ENCODE peak calls at places on chromosomes 13 and 19, in five cellular contexts. One of them, this sample, is unnamed.

GRCh38 chr13:36193151-36193855 is 21.1 kb downstream of the SOHLH2 start:
- DNase-seq in stimulated activated CD4-positive, alpha-beta T cell treated with anti-CD3 and anti-CD28 coated beads, Interleukin-4, amount 100 ng/mL, for 4 hours: no peak
- DNase-seq in NCI-H2081: peak
- DNase-seq in activated CD4-positive, alpha-beta T cell treated with anti-CD3 and anti-CD28 coated beads, Interleukin-2, amount 50 U/mL, for 48 hours: no peak
- DNase-seq in stimulated activated CD8-positive, alpha-beta memory T cell treated with anti-CD3 and anti-CD28 coated beads, Interleukin-2, amount 100 ng/mL, for 1 hour: no peak
- DNase-seq in this sample: no peak

GRCh38 chr19:3054972-3055740 is 7.1 kb downstream of the TLE5 start:
- DNase-seq in stimulated activated CD8-positive, alpha-beta memory T cell treated with anti-CD3 and anti-CD28 coated beads, Interleukin-2, amount 100 ng/mL, for 1 hour: no peak
- DNase-seq in activated CD4-positive, alpha-beta T cell treated with anti-CD3 and anti-CD28 coated beads, Interleukin-2, amount 50 U/mL, for 48 hours: no peak
- DNase-seq in NCI-H2081: no peak
- DNase-seq in stimulated activated CD4-positive, alpha-beta T cell treated with anti-CD3 and anti-CD28 coated beads, Interleukin-4, amount 100 ng/mL, for 4 hours: no peak
- DNase-seq in this sample: no peak

GRCh38 chr19:3968556-3969434 is 2.1 kb downstream of the DAPK3 start:
- DNase-seq in activated CD4-positive, alpha-beta T cell treated with anti-CD3 and anti-CD28 coated beads, Interleukin-2, amount 50 U/mL, for 48 hours: no peak
- DNase-seq in NCI-H2081: peak
- DNase-seq in stimulated activated CD8-positive, alpha-beta memory T cell treated with anti-CD3 and anti-CD28 coated beads, Interleukin-2, amount 100 ng/mL, for 1 hour: no peak
- DNase-seq in stimulated activated CD4-positive, alpha-beta T cell treated with anti-CD3 and anti-CD28 coated beads, Interleukin-4, amount 100 ng/mL, for 4 hours: no peak
- DNase-seq in this sample: no peak

GRCh38 chr13:87671031-87671823 is at the start of gene SLITRK5:
- DNase-seq in stimulated activated CD4-positive, alpha-beta T cell treated with anti-CD3 and anti-CD28 coated beads, Interleukin-4, amount 100 ng/mL, for 4 hours: peak
- DNase-seq in stimulated activated CD8-positive, alpha-beta memory T cell treated with anti-CD3 and anti-CD28 coated beads, Interleukin-2, amount 100 ng/mL, for 1 hour: peak
- DNase-seq in NCI-H2081: peak
- DNase-seq in activated CD4-positive, alpha-beta T cell treated with anti-CD3 and anti-CD28 coated beads, Interleukin-2, amount 50 U/mL, for 48 hours: peak
- DNase-seq in this sample: peak

GRCh38 chr19:46474211-46474610 is 2.8 kb upstream of the PNMA8A start:
- DNase-seq in NCI-H2081: no peak
- DNase-seq in activated CD4-positive, alpha-beta T cell treated with anti-CD3 and anti-CD28 coated beads, Interleukin-2, amount 50 U/mL, for 48 hours: no peak
- DNase-seq in stimulated activated CD8-positive, alpha-beta memory T cell treated with anti-CD3 and anti-CD28 coated beads, Interleukin-2, amount 100 ng/mL, for 1 hour: no peak
- DNase-seq in stimulated activated CD4-positive, alpha-beta T cell treated with anti-CD3 and anti-CD28 coated beads, Interleukin-4, amount 100 ng/mL, for 4 hours: no peak
- DNase-seq in this sample: no peak

GRCh38 chr19:47848871-47849473 is 10.1 kb upstream of the TPRX2 start:
- DNase-seq in stimulated activated CD8-positive, alpha-beta memory T cell treated with anti-CD3 and anti-CD28 coated beads, Interleukin-2, amount 100 ng/mL, for 1 hour: no peak
- DNase-seq in NCI-H2081: no peak
- DNase-seq in stimulated activated CD4-positive, alpha-beta T cell treated with anti-CD3 and anti-CD28 coated beads, Interleukin-4, amount 100 ng/mL, for 4 hours: peak
- DNase-seq in activated CD4-positive, alpha-beta T cell treated with anti-CD3 and anti-CD28 coated beads, Interleukin-2, amount 50 U/mL, for 48 hours: peak
- DNase-seq in this sample: peak

GRCh38 chr13:37175996-37176395 is 70.5 kb upstream of the CSNK1A1L start:
- DNase-seq in stimulated activated CD8-positive, alpha-beta memory T cell treated with anti-CD3 and anti-CD28 coated beads, Interleukin-2, amount 100 ng/mL, for 1 hour: no peak
- DNase-seq in activated CD4-positive, alpha-beta T cell treated with anti-CD3 and anti-CD28 coated beads, Interleukin-2, amount 50 U/mL, for 48 hours: no peak
- DNase-seq in stimulated activated CD4-positive, alpha-beta T cell treated with anti-CD3 and anti-CD28 coated beads, Interleukin-4, amount 100 ng/mL, for 4 hours: no peak
- DNase-seq in NCI-H2081: no peak
- DNase-seq in this sample: no peak

GRCh38 chr19:30666301-30666803 is 294.2 kb downstream of the ZNF536 start:
- DNase-seq in activated CD4-positive, alpha-beta T cell treated with anti-CD3 and anti-CD28 coated beads, Interleukin-2, amount 50 U/mL, for 48 hours: peak
- DNase-seq in stimulated activated CD8-positive, alpha-beta memory T cell treated with anti-CD3 and anti-CD28 coated beads, Interleukin-2, amount 100 ng/mL, for 1 hour: no peak
- DNase-seq in NCI-H2081: no peak
- DNase-seq in stimulated activated CD4-positive, alpha-beta T cell treated with anti-CD3 and anti-CD28 coated beads, Interleukin-4, amount 100 ng/mL, for 4 hours: peak
- DNase-seq in this sample: peak

GRCh38 chr19:49844138-49844740 is 6.7 kb upstream of the PTOV1 start:
- DNase-seq in stimulated activated CD8-positive, alpha-beta memory T cell treated with anti-CD3 and anti-CD28 coated beads, Interleukin-2, amount 100 ng/mL, for 1 hour: no peak
- DNase-seq in NCI-H2081: no peak
- DNase-seq in stimulated activated CD4-positive, alpha-beta T cell treated with anti-CD3 and anti-CD28 coated beads, Interleukin-4, amount 100 ng/mL, for 4 hours: no peak
- DNase-seq in activated CD4-positive, alpha-beta T cell treated with anti-CD3 and anti-CD28 coated beads, Interleukin-2, amount 50 U/mL, for 48 hours: no peak
- DNase-seq in this sample: no peak

GRCh38 chr19:18090545-18091216 is 3.9 kb upstream of the IL12RB1 start:
- DNase-seq in stimulated activated CD8-positive, alpha-beta memory T cell treated with anti-CD3 and anti-CD28 coated beads, Interleukin-2, amount 100 ng/mL, for 1 hour: no peak
- DNase-seq in activated CD4-positive, alpha-beta T cell treated with anti-CD3 and anti-CD28 coated beads, Interleukin-2, amount 50 U/mL, for 48 hours: no peak
- DNase-seq in NCI-H2081: no peak
- DNase-seq in stimulated activated CD4-positive, alpha-beta T cell treated with anti-CD3 and anti-CD28 coated beads, Interleukin-4, amount 100 ng/mL, for 4 hours: no peak
- DNase-seq in this sample: peak

GRCh38 chr13:48954086-48954485 is 21.6 kb upstream of the FNDC3A start:
- DNase-seq in activated CD4-positive, alpha-beta T cell treated with anti-CD3 and anti-CD28 coated beads, Interleukin-2, amount 50 U/mL, for 48 hours: no peak
- DNase-seq in stimulated activated CD8-positive, alpha-beta memory T cell treated with anti-CD3 and anti-CD28 coated beads, Interleukin-2, amount 100 ng/mL, for 1 hour: no peak
- DNase-seq in NCI-H2081: no peak
- DNase-seq in stimulated activated CD4-positive, alpha-beta T cell treated with anti-CD3 and anti-CD28 coated beads, Interleukin-4, amount 100 ng/mL, for 4 hours: no peak
- DNase-seq in this sample: no peak

GRCh38 chr19:45211751-45212381 is 33.3 kb downstream of the BLOC1S3 start:
- DNase-seq in activated CD4-positive, alpha-beta T cell treated with anti-CD3 and anti-CD28 coated beads, Interleukin-2, amount 50 U/mL, for 48 hours: no peak
- DNase-seq in NCI-H2081: no peak
- DNase-seq in stimulated activated CD8-positive, alpha-beta memory T cell treated with anti-CD3 and anti-CD28 coated beads, Interleukin-2, amount 100 ng/mL, for 1 hour: no peak
- DNase-seq in stimulated activated CD4-positive, alpha-beta T cell treated with anti-CD3 and anti-CD28 coated beads, Interleukin-4, amount 100 ng/mL, for 4 hours: no peak
- DNase-seq in this sample: no peak

GRCh38 chr19:22882797-22883196 is 50.7 kb downstream of the ZNF723 start:
- DNase-seq in NCI-H2081: no peak
- DNase-seq in stimulated activated CD4-positive, alpha-beta T cell treated with anti-CD3 and anti-CD28 coated beads, Interleukin-4, amount 100 ng/mL, for 4 hours: no peak
- DNase-seq in activated CD4-positive, alpha-beta T cell treated with anti-CD3 and anti-CD28 coated beads, Interleukin-2, amount 50 U/mL, for 48 hours: no peak
- DNase-seq in stimulated activated CD8-positive, alpha-beta memory T cell treated with anti-CD3 and anti-CD28 coated beads, Interleukin-2, amount 100 ng/mL, for 1 hour: no peak
- DNase-seq in this sample: no peak

GRCh38 chr13:77507931-77508776 is 27.4 kb upstream of the SCEL start:
- DNase-seq in activated CD4-positive, alpha-beta T cell treated with anti-CD3 and anti-CD28 coated beads, Interleukin-2, amount 50 U/mL, for 48 hours: no peak
- DNase-seq in stimulated activated CD4-positive, alpha-beta T cell treated with anti-CD3 and anti-CD28 coated beads, Interleukin-4, amount 100 ng/mL, for 4 hours: no peak
- DNase-seq in NCI-H2081: no peak
- DNase-seq in stimulated activated CD8-positive, alpha-beta memory T cell treated with anti-CD3 and anti-CD28 coated beads, Interleukin-2, amount 100 ng/mL, for 1 hour: no peak
- DNase-seq in this sample: no peak

GRCh38 chr13:50144473-50145160 is 129.4 kb downstream of the KCNRG start:
- DNase-seq in activated CD4-positive, alpha-beta T cell treated with anti-CD3 and anti-CD28 coated beads, Interleukin-2, amount 50 U/mL, for 48 hours: no peak
- DNase-seq in stimulated activated CD8-positive, alpha-beta memory T cell treated with anti-CD3 and anti-CD28 coated beads, Interleukin-2, amount 100 ng/mL, for 1 hour: no peak
- DNase-seq in stimulated activated CD4-positive, alpha-beta T cell treated with anti-CD3 and anti-CD28 coated beads, Interleukin-4, amount 100 ng/mL, for 4 hours: no peak
- DNase-seq in NCI-H2081: no peak
- DNase-seq in this sample: no peak

GRCh38 chr13:23500858-23501257 is 67.4 kb upstream of the SACS start:
- DNase-seq in stimulated activated CD8-positive, alpha-beta memory T cell treated with anti-CD3 and anti-CD28 coated beads, Interleukin-2, amount 100 ng/mL, for 1 hour: no peak
- DNase-seq in activated CD4-positive, alpha-beta T cell treated with anti-CD3 and anti-CD28 coated beads, Interleukin-2, amount 50 U/mL, for 48 hours: no peak
- DNase-seq in NCI-H2081: no peak
- DNase-seq in stimulated activated CD4-positive, alpha-beta T cell treated with anti-CD3 and anti-CD28 coated beads, Interleukin-4, amount 100 ng/mL, for 4 hours: no peak
- DNase-seq in this sample: no peak

GRCh38 chr19:4970558-4971423 is 1.9 kb downstream of the KDM4B start:
- DNase-seq in NCI-H2081: no peak
- DNase-seq in stimulated activated CD8-positive, alpha-beta memory T cell treated with anti-CD3 and anti-CD28 coated beads, Interleukin-2, amount 100 ng/mL, for 1 hour: no peak
- DNase-seq in activated CD4-positive, alpha-beta T cell treated with anti-CD3 and anti-CD28 coated beads, Interleukin-2, amount 50 U/mL, for 48 hours: no peak
- DNase-seq in stimulated activated CD4-positive, alpha-beta T cell treated with anti-CD3 and anti-CD28 coated beads, Interleukin-4, amount 100 ng/mL, for 4 hours: no peak
- DNase-seq in this sample: no peak

GRCh38 chr19:55157064-55157908 is at the start of gene TNNI3:
- DNase-seq in activated CD4-positive, alpha-beta T cell treated with anti-CD3 and anti-CD28 coated beads, Interleukin-2, amount 50 U/mL, for 48 hours: no peak
- DNase-seq in NCI-H2081: no peak
- DNase-seq in stimulated activated CD8-positive, alpha-beta memory T cell treated with anti-CD3 and anti-CD28 coated beads, Interleukin-2, amount 100 ng/mL, for 1 hour: no peak
- DNase-seq in stimulated activated CD4-positive, alpha-beta T cell treated with anti-CD3 and anti-CD28 coated beads, Interleukin-4, amount 100 ng/mL, for 4 hours: no peak
- DNase-seq in this sample: no peak

GRCh38 chr13:112725346-112726017 is 35.6 kb downstream of the ATP11A start:
- DNase-seq in activated CD4-positive, alpha-beta T cell treated with anti-CD3 and anti-CD28 coated beads, Interleukin-2, amount 50 U/mL, for 48 hours: peak
- DNase-seq in NCI-H2081: peak
- DNase-seq in stimulated activated CD4-positive, alpha-beta T cell treated with anti-CD3 and anti-CD28 coated beads, Interleukin-4, amount 100 ng/mL, for 4 hours: no peak
- DNase-seq in stimulated activated CD8-positive, alpha-beta memory T cell treated with anti-CD3 and anti-CD28 coated beads, Interleukin-2, amount 100 ng/mL, for 1 hour: no peak
- DNase-seq in this sample: no peak

GRCh38 chr19:49809155-49809986 is 3.7 kb downstream of the FUZ start:
- DNase-seq in activated CD4-positive, alpha-beta T cell treated with anti-CD3 and anti-CD28 coated beads, Interleukin-2, amount 50 U/mL, for 48 hours: peak
- DNase-seq in stimulated activated CD8-positive, alpha-beta memory T cell treated with anti-CD3 and anti-CD28 coated beads, Interleukin-2, amount 100 ng/mL, for 1 hour: no peak
- DNase-seq in stimulated activated CD4-positive, alpha-beta T cell treated with anti-CD3 and anti-CD28 coated beads, Interleukin-4, amount 100 ng/mL, for 4 hours: peak
- DNase-seq in NCI-H2081: peak
- DNase-seq in this sample: no peak

GRCh38 chr13:21060063-21060826 is 1.1 kb downstream of the LATS2 start:
- DNase-seq in stimulated activated CD4-positive, alpha-beta T cell treated with anti-CD3 and anti-CD28 coated beads, Interleukin-4, amount 100 ng/mL, for 4 hours: no peak
- DNase-seq in NCI-H2081: no peak
- DNase-seq in stimulated activated CD8-positive, alpha-beta memory T cell treated with anti-CD3 and anti-CD28 coated beads, Interleukin-2, amount 100 ng/mL, for 1 hour: no peak
- DNase-seq in activated CD4-positive, alpha-beta T cell treated with anti-CD3 and anti-CD28 coated beads, Interleukin-2, amount 50 U/mL, for 48 hours: no peak
- DNase-seq in this sample: no peak

GRCh38 chr13:74867460-74867859 is 614.5 kb downstream of the TBC1D4 start:
- DNase-seq in NCI-H2081: no peak
- DNase-seq in stimulated activated CD8-positive, alpha-beta memory T cell treated with anti-CD3 and anti-CD28 coated beads, Interleukin-2, amount 100 ng/mL, for 1 hour: no peak
- DNase-seq in stimulated activated CD4-positive, alpha-beta T cell treated with anti-CD3 and anti-CD28 coated beads, Interleukin-4, amount 100 ng/mL, for 4 hours: no peak
- DNase-seq in activated CD4-positive, alpha-beta T cell treated with anti-CD3 and anti-CD28 coated beads, Interleukin-2, amount 50 U/mL, for 48 hours: no peak
- DNase-seq in this sample: no peak

GRCh38 chr13:114050536-114051450 is 76.9 kb upstream of the C13orf46 start:
- DNase-seq in NCI-H2081: no peak
- DNase-seq in stimulated activated CD8-positive, alpha-beta memory T cell treated with anti-CD3 and anti-CD28 coated beads, Interleukin-2, amount 100 ng/mL, for 1 hour: no peak
- DNase-seq in activated CD4-positive, alpha-beta T cell treated with anti-CD3 and anti-CD28 coated beads, Interleukin-2, amount 50 U/mL, for 48 hours: no peak
- DNase-seq in stimulated activated CD4-positive, alpha-beta T cell treated with anti-CD3 and anti-CD28 coated beads, Interleukin-4, amount 100 ng/mL, for 4 hours: no peak
- DNase-seq in this sample: no peak

GRCh38 chr19:6373813-6374108 is 1.2 kb downstream of the ALKBH7 start:
- DNase-seq in activated CD4-positive, alpha-beta T cell treated with anti-CD3 and anti-CD28 coated beads, Interleukin-2, amount 50 U/mL, for 48 hours: no peak
- DNase-seq in stimulated activated CD8-positive, alpha-beta memory T cell treated with anti-CD3 and anti-CD28 coated beads, Interleukin-2, amount 100 ng/mL, for 1 hour: no peak
- DNase-seq in stimulated activated CD4-positive, alpha-beta T cell treated with anti-CD3 and anti-CD28 coated beads, Interleukin-4, amount 100 ng/mL, for 4 hours: no peak
- DNase-seq in NCI-H2081: no peak
- DNase-seq in this sample: no peak

GRCh38 chr19:49590971-49591730 is at the start of gene PRR12:
- DNase-seq in stimulated activated CD8-positive, alpha-beta memory T cell treated with anti-CD3 and anti-CD28 coated beads, Interleukin-2, amount 100 ng/mL, for 1 hour: peak
- DNase-seq in stimulated activated CD4-positive, alpha-beta T cell treated with anti-CD3 and anti-CD28 coated beads, Interleukin-4, amount 100 ng/mL, for 4 hours: peak
- DNase-seq in activated CD4-positive, alpha-beta T cell treated with anti-CD3 and anti-CD28 coated beads, Interleukin-2, amount 50 U/mL, for 48 hours: peak
- DNase-seq in NCI-H2081: peak
- DNase-seq in this sample: peak

GRCh38 chr13:109309625-109310363 is 476.6 kb downstream of the IRS2 start:
- DNase-seq in stimulated activated CD4-positive, alpha-beta T cell treated with anti-CD3 and anti-CD28 coated beads, Interleukin-4, amount 100 ng/mL, for 4 hours: no peak
- DNase-seq in NCI-H2081: peak
- DNase-seq in activated CD4-positive, alpha-beta T cell treated with anti-CD3 and anti-CD28 coated beads, Interleukin-2, amount 50 U/mL, for 48 hours: no peak
- DNase-seq in stimulated activated CD8-positive, alpha-beta memory T cell treated with anti-CD3 and anti-CD28 coated beads, Interleukin-2, amount 100 ng/mL, for 1 hour: no peak
- DNase-seq in this sample: no peak

GRCh38 chr19:36963262-36963661 is 47.1 kb downstream of the ZNF568 start:
- DNase-seq in NCI-H2081: peak
- DNase-seq in activated CD4-positive, alpha-beta T cell treated with anti-CD3 and anti-CD28 coated beads, Interleukin-2, amount 50 U/mL, for 48 hours: no peak
- DNase-seq in stimulated activated CD8-positive, alpha-beta memory T cell treated with anti-CD3 and anti-CD28 coated beads, Interleukin-2, amount 100 ng/mL, for 1 hour: no peak
- DNase-seq in stimulated activated CD4-positive, alpha-beta T cell treated with anti-CD3 and anti-CD28 coated beads, Interleukin-4, amount 100 ng/mL, for 4 hours: no peak
- DNase-seq in this sample: peak

GRCh38 chr13:109644956-109645355 is 141.4 kb downstream of the IRS2 start:
- DNase-seq in activated CD4-positive, alpha-beta T cell treated with anti-CD3 and anti-CD28 coated beads, Interleukin-2, amount 50 U/mL, for 48 hours: no peak
- DNase-seq in NCI-H2081: no peak
- DNase-seq in stimulated activated CD4-positive, alpha-beta T cell treated with anti-CD3 and anti-CD28 coated beads, Interleukin-4, amount 100 ng/mL, for 4 hours: no peak
- DNase-seq in stimulated activated CD8-positive, alpha-beta memory T cell treated with anti-CD3 and anti-CD28 coated beads, Interleukin-2, amount 100 ng/mL, for 1 hour: no peak
- DNase-seq in this sample: no peak

GRCh38 chr13:112951674-112952371 is 17.2 kb upstream of the MCF2L start:
- DNase-seq in activated CD4-positive, alpha-beta T cell treated with anti-CD3 and anti-CD28 coated beads, Interleukin-2, amount 50 U/mL, for 48 hours: no peak
- DNase-seq in stimulated activated CD4-positive, alpha-beta T cell treated with anti-CD3 and anti-CD28 coated beads, Interleukin-4, amount 100 ng/mL, for 4 hours: no peak
- DNase-seq in stimulated activated CD8-positive, alpha-beta memory T cell treated with anti-CD3 and anti-CD28 coated beads, Interleukin-2, amount 100 ng/mL, for 1 hour: no peak
- DNase-seq in NCI-H2081: no peak
- DNase-seq in this sample: no peak

GRCh38 chr19:40305403-40305802 is 20.3 kb upstream of the AKT2 start:
- DNase-seq in activated CD4-positive, alpha-beta T cell treated with anti-CD3 and anti-CD28 coated beads, Interleukin-2, amount 50 U/mL, for 48 hours: peak
- DNase-seq in stimulated activated CD8-positive, alpha-beta memory T cell treated with anti-CD3 and anti-CD28 coated beads, Interleukin-2, amount 100 ng/mL, for 1 hour: peak
- DNase-seq in stimulated activated CD4-positive, alpha-beta T cell treated with anti-CD3 and anti-CD28 coated beads, Interleukin-4, amount 100 ng/mL, for 4 hours: peak
- DNase-seq in NCI-H2081: peak
- DNase-seq in this sample: peak

GRCh38 chr19:10006335-10006708 is 4.0 kb downstream of the COL5A3 start:
- DNase-seq in activated CD4-positive, alpha-beta T cell treated with anti-CD3 and anti-CD28 coated beads, Interleukin-2, amount 50 U/mL, for 48 hours: peak
- DNase-seq in stimulated activated CD8-positive, alpha-beta memory T cell treated with anti-CD3 and anti-CD28 coated beads, Interleukin-2, amount 100 ng/mL, for 1 hour: no peak
- DNase-seq in stimulated activated CD4-positive, alpha-beta T cell treated with anti-CD3 and anti-CD28 coated beads, Interleukin-4, amount 100 ng/mL, for 4 hours: no peak
- DNase-seq in NCI-H2081: no peak
- DNase-seq in this sample: no peak

GRCh38 chr13:40477623-40478608 is 188.5 kb downstream of the FOXO1 start:
- DNase-seq in stimulated activated CD8-positive, alpha-beta memory T cell treated with anti-CD3 and anti-CD28 coated beads, Interleukin-2, amount 100 ng/mL, for 1 hour: no peak
- DNase-seq in NCI-H2081: no peak
- DNase-seq in activated CD4-positive, alpha-beta T cell treated with anti-CD3 and anti-CD28 coated beads, Interleukin-2, amount 50 U/mL, for 48 hours: no peak
- DNase-seq in stimulated activated CD4-positive, alpha-beta T cell treated with anti-CD3 and anti-CD28 coated beads, Interleukin-4, amount 100 ng/mL, for 4 hours: no peak
- DNase-seq in this sample: no peak

GRCh38 chr13:109208522-109208921 is 577.9 kb downstream of the IRS2 start:
- DNase-seq in stimulated activated CD4-positive, alpha-beta T cell treated with anti-CD3 and anti-CD28 coated beads, Interleukin-4, amount 100 ng/mL, for 4 hours: no peak
- DNase-seq in stimulated activated CD8-positive, alpha-beta memory T cell treated with anti-CD3 and anti-CD28 coated beads, Interleukin-2, amount 100 ng/mL, for 1 hour: no peak
- DNase-seq in NCI-H2081: no peak
- DNase-seq in activated CD4-positive, alpha-beta T cell treated with anti-CD3 and anti-CD28 coated beads, Interleukin-2, amount 50 U/mL, for 48 hours: no peak
- DNase-seq in this sample: no peak

GRCh38 chr19:9353011-9353410 is 9.8 kb upstream of the ZNF177 start:
- DNase-seq in stimulated activated CD4-positive, alpha-beta T cell treated with anti-CD3 and anti-CD28 coated beads, Interleukin-4, amount 100 ng/mL, for 4 hours: no peak
- DNase-seq in NCI-H2081: no peak
- DNase-seq in activated CD4-positive, alpha-beta T cell treated with anti-CD3 and anti-CD28 coated beads, Interleukin-2, amount 50 U/mL, for 48 hours: no peak
- DNase-seq in stimulated activated CD8-positive, alpha-beta memory T cell treated with anti-CD3 and anti-CD28 coated beads, Interleukin-2, amount 100 ng/mL, for 1 hour: no peak
- DNase-seq in this sample: no peak

GRCh38 chr13:97237388-97237787 is 15.3 kb downstream of the MBNL2 start:
- DNase-seq in activated CD4-positive, alpha-beta T cell treated with anti-CD3 and anti-CD28 coated beads, Interleukin-2, amount 50 U/mL, for 48 hours: no peak
- DNase-seq in stimulated activated CD8-positive, alpha-beta memory T cell treated with anti-CD3 and anti-CD28 coated beads, Interleukin-2, amount 100 ng/mL, for 1 hour: no peak
- DNase-seq in NCI-H2081: no peak
- DNase-seq in stimulated activated CD4-positive, alpha-beta T cell treated with anti-CD3 and anti-CD28 coated beads, Interleukin-4, amount 100 ng/mL, for 4 hours: no peak
- DNase-seq in this sample: no peak

GRCh38 chr13:102128216-102128800 is 273.5 kb downstream of the FGF14 start:
- DNase-seq in stimulated activated CD4-positive, alpha-beta T cell treated with anti-CD3 and anti-CD28 coated beads, Interleukin-4, amount 100 ng/mL, for 4 hours: no peak
- DNase-seq in activated CD4-positive, alpha-beta T cell treated with anti-CD3 and anti-CD28 coated beads, Interleukin-2, amount 50 U/mL, for 48 hours: no peak
- DNase-seq in stimulated activated CD8-positive, alpha-beta memory T cell treated with anti-CD3 and anti-CD28 coated beads, Interleukin-2, amount 100 ng/mL, for 1 hour: no peak
- DNase-seq in NCI-H2081: no peak
- DNase-seq in this sample: no peak

GRCh38 chr13:48263196-48263595 is 30.2 kb downstream of the ITM2B start:
- DNase-seq in stimulated activated CD4-positive, alpha-beta T cell treated with anti-CD3 and anti-CD28 coated beads, Interleukin-4, amount 100 ng/mL, for 4 hours: no peak
- DNase-seq in stimulated activated CD8-positive, alpha-beta memory T cell treated with anti-CD3 and anti-CD28 coated beads, Interleukin-2, amount 100 ng/mL, for 1 hour: no peak
- DNase-seq in activated CD4-positive, alpha-beta T cell treated with anti-CD3 and anti-CD28 coated beads, Interleukin-2, amount 50 U/mL, for 48 hours: no peak
- DNase-seq in NCI-H2081: no peak
- DNase-seq in this sample: no peak

GRCh38 chr13:73466561-73466960 is 407.8 kb downstream of the KLF5 start:
- DNase-seq in activated CD4-positive, alpha-beta T cell treated with anti-CD3 and anti-CD28 coated beads, Interleukin-2, amount 50 U/mL, for 48 hours: no peak
- DNase-seq in NCI-H2081: no peak
- DNase-seq in stimulated activated CD4-positive, alpha-beta T cell treated with anti-CD3 and anti-CD28 coated beads, Interleukin-4, amount 100 ng/mL, for 4 hours: no peak
- DNase-seq in stimulated activated CD8-positive, alpha-beta memory T cell treated with anti-CD3 and anti-CD28 coated beads, Interleukin-2, amount 100 ng/mL, for 1 hour: no peak
- DNase-seq in this sample: no peak

GRCh38 chr19:44712864-44713515 is 14.0 kb downstream of the CEACAM16 start:
- DNase-seq in stimulated activated CD8-positive, alpha-beta memory T cell treated with anti-CD3 and anti-CD28 coated beads, Interleukin-2, amount 100 ng/mL, for 1 hour: no peak
- DNase-seq in NCI-H2081: no peak
- DNase-seq in stimulated activated CD4-positive, alpha-beta T cell treated with anti-CD3 and anti-CD28 coated beads, Interleukin-4, amount 100 ng/mL, for 4 hours: no peak
- DNase-seq in activated CD4-positive, alpha-beta T cell treated with anti-CD3 and anti-CD28 coated beads, Interleukin-2, amount 50 U/mL, for 48 hours: no peak
- DNase-seq in this sample: no peak

GRCh38 chr19:53808710-53809125 is 15.4 kb downstream of the NLRP12 start:
- DNase-seq in NCI-H2081: no peak
- DNase-seq in stimulated activated CD4-positive, alpha-beta T cell treated with anti-CD3 and anti-CD28 coated beads, Interleukin-4, amount 100 ng/mL, for 4 hours: no peak
- DNase-seq in stimulated activated CD8-positive, alpha-beta memory T cell treated with anti-CD3 and anti-CD28 coated beads, Interleukin-2, amount 100 ng/mL, for 1 hour: no peak
- DNase-seq in activated CD4-positive, alpha-beta T cell treated with anti-CD3 and anti-CD28 coated beads, Interleukin-2, amount 50 U/mL, for 48 hours: no peak
- DNase-seq in this sample: no peak

This sample was measured in NCI-H524.